ENCODE peak calls at places on chromosomes 16 and 17, in seven cellular contexts. One of them, this sample, is unnamed.

GRCh38 chr16:10551881-10552280 is 28.5 kb downstream of the EMP2 start:
- DNase-seq in EL: no peak
- DNase-seq in cardiac fibroblast: no peak
- DNase-seq in posterior cingulate gyrus: no peak
- DNase-seq in KBM-7: no peak
- DNase-seq in memory B cell: no peak
- DNase-seq in stimulated activated CD8-positive, alpha-beta memory T cell treated with anti-CD3 and anti-CD28 coated beads, Interleukin-4, amount 100 ng/mL, for 4 hours: no peak
- DNase-seq in this sample: no peak

GRCh38 chr16:65845466-65846209 is 520.9 kb upstream of the CDH5 start:
- DNase-seq in EL: peak; percentile 55
- DNase-seq in cardiac fibroblast: peak; percentile 11
- DNase-seq in posterior cingulate gyrus: no peak
- DNase-seq in KBM-7: no peak
- DNase-seq in memory B cell: no peak
- DNase-seq in stimulated activated CD8-positive, alpha-beta memory T cell treated with anti-CD3 and anti-CD28 coated beads, Interleukin-4, amount 100 ng/mL, for 4 hours: no peak
- DNase-seq in this sample: no peak

GRCh38 chr16:9469512-9469911 is 378.1 kb downstream of the HAPSTR1 start:
- DNase-seq in EL: peak; percentile 7
- DNase-seq in cardiac fibroblast: no peak
- DNase-seq in posterior cingulate gyrus: no peak
- DNase-seq in KBM-7: no peak
- DNase-seq in memory B cell: no peak
- DNase-seq in stimulated activated CD8-positive, alpha-beta memory T cell treated with anti-CD3 and anti-CD28 coated beads, Interleukin-4, amount 100 ng/mL, for 4 hours: no peak
- DNase-seq in this sample: no peak

GRCh38 chr16:10578474-10579316 is 1.7 kb downstream of the EMP2 start:
- DNase-seq in EL: no peak
- DNase-seq in cardiac fibroblast: no peak
- DNase-seq in posterior cingulate gyrus: no peak
- DNase-seq in KBM-7: no peak
- DNase-seq in memory B cell: no peak
- DNase-seq in stimulated activated CD8-positive, alpha-beta memory T cell treated with anti-CD3 and anti-CD28 coated beads, Interleukin-4, amount 100 ng/mL, for 4 hours: no peak
- DNase-seq in this sample: no peak

GRCh38 chr17:47225436-47225858 is 16.3 kb downstream of the MYL4 start:
- DNase-seq in EL: peak; percentile 95
- DNase-seq in cardiac fibroblast: peak; percentile 90
- DNase-seq in posterior cingulate gyrus: no peak
- DNase-seq in KBM-7: peak; percentile 26
- DNase-seq in memory B cell: no peak
- DNase-seq in stimulated activated CD8-positive, alpha-beta memory T cell treated with anti-CD3 and anti-CD28 coated beads, Interleukin-4, amount 100 ng/mL, for 4 hours: no peak
- DNase-seq in this sample: no peak

GRCh38 chr17:37147301-37147812 is 198.6 kb downstream of the AATF start:
- DNase-seq in EL: peak; percentile 2
- DNase-seq in cardiac fibroblast: peak; percentile 6
- DNase-seq in posterior cingulate gyrus: no peak
- DNase-seq in KBM-7: peak; percentile 4
- DNase-seq in memory B cell: peak; percentile 18
- DNase-seq in stimulated activated CD8-positive, alpha-beta memory T cell treated with anti-CD3 and anti-CD28 coated beads, Interleukin-4, amount 100 ng/mL, for 4 hours: no peak
- DNase-seq in this sample: no peak

GRCh38 chr17:16197276-16197675 is 18.1 kb downstream of the NCOR1 start:
- DNase-seq in EL: no peak
- DNase-seq in cardiac fibroblast: no peak
- DNase-seq in posterior cingulate gyrus: no peak
- DNase-seq in KBM-7: no peak
- DNase-seq in memory B cell: no peak
- DNase-seq in stimulated activated CD8-positive, alpha-beta memory T cell treated with anti-CD3 and anti-CD28 coated beads, Interleukin-4, amount 100 ng/mL, for 4 hours: no peak
- DNase-seq in this sample: no peak

GRCh38 chr16:10571354-10571753 is 9.0 kb downstream of the EMP2 start:
- DNase-seq in EL: no peak
- DNase-seq in cardiac fibroblast: no peak
- DNase-seq in posterior cingulate gyrus: no peak
- DNase-seq in KBM-7: no peak
- DNase-seq in memory B cell: no peak
- DNase-seq in stimulated activated CD8-positive, alpha-beta memory T cell treated with anti-CD3 and anti-CD28 coated beads, Interleukin-4, amount 100 ng/mL, for 4 hours: no peak
- DNase-seq in this sample: no peak

GRCh38 chr16:67234180-67234597 is 7.3 kb downstream of the TMEM208 start:
- DNase-seq in EL: no peak
- DNase-seq in cardiac fibroblast: no peak
- DNase-seq in posterior cingulate gyrus: no peak
- DNase-seq in KBM-7: no peak
- DNase-seq in memory B cell: no peak
- DNase-seq in stimulated activated CD8-positive, alpha-beta memory T cell treated with anti-CD3 and anti-CD28 coated beads, Interleukin-4, amount 100 ng/mL, for 4 hours: no peak
- DNase-seq in this sample: no peak

GRCh38 chr16:9756434-9756833 is 425.8 kb downstream of the GRIN2A start:
- DNase-seq in EL: no peak
- DNase-seq in cardiac fibroblast: no peak
- DNase-seq in posterior cingulate gyrus: no peak
- DNase-seq in KBM-7: no peak
- DNase-seq in memory B cell: no peak
- DNase-seq in stimulated activated CD8-positive, alpha-beta memory T cell treated with anti-CD3 and anti-CD28 coated beads, Interleukin-4, amount 100 ng/mL, for 4 hours: no peak
- DNase-seq in this sample: no peak

This sample was measured in chondrocyte.